ENCODE peak calls at places on chromosomes 12 and 14, in six cellular contexts. T is left colon; W is natural killer cell treated with Interleukin-12 subunit alpha and Interleukin-12 subunit beta and Interleukin-15 and Interleukin-18, amount 100 ng/mL, for 72 hours; D is ovary; R is DMS153; M is GM12864. K is an unnamed sample.

GRCh38 chr12:56387152-56387551 is 24.5 kb upstream of the APOF start:
- DNase-seq in D (no peak), W (no peak), M (no peak), T (no peak), R (no peak), K (no peak)

GRCh38 chr12:48286665-48287064 is 64.1 kb downstream of the ZNF641 start:
- DNase-seq in R (no peak), W (no peak), T (no peak), D (no peak), M (no peak), K (no peak)

GRCh38 chr12:123026094-123026853 is 45.8 kb downstream of the ARL6IP4 start:
- DNase-seq in T (no peak), D (no peak), R (no peak), W (no peak), M (no peak), K (peak)

GRCh38 chr12:19390208-19390607 is 49.1 kb upstream of the AEBP2 start:
- DNase-seq in W (no peak), R (no peak), M (no peak), T (no peak), D (no peak), K (no peak)

GRCh38 chr14:39219075-39219499 is 14.6 kb upstream of the MIA2 start:
- DNase-seq in W (no peak), M (no peak), D (no peak), R (no peak), T (no peak), K (no peak)

GRCh38 chr12:53726342-53726741 is 910 bp downstream of the CALCOCO1 start:
- DNase-seq in D (no peak), M (no peak), T (no peak), R (no peak), W (peak), K (no peak)

GRCh38 chr12:114371733-114372132 is 34.2 kb downstream of the TBX5 start:
- DNase-seq in R (no peak), W (no peak), D (no peak), M (no peak), T (no peak), K (no peak)

GRCh38 chr14:59846595-59846994 is 24.0 kb downstream of the RTN1 start:
- DNase-seq in W (no peak), T (no peak), D (no peak), M (no peak), R (no peak), K (no peak)

GRCh38 chr12:122457627-122458026 is 35.2 kb upstream of the CLIP1 start:
- DNase-seq in D (no peak), W (no peak), M (no peak), T (no peak), R (no peak), K (no peak)

GRCh38 chr14:99271288-99271941 is 582 bp downstream of the BCL11B start:
- DNase-seq in T (no peak), W (no peak), R (no peak), M (no peak), D (no peak), K (no peak)

GRCh38 chr14:23580152-23580926 is 1.7 kb upstream of the JPH4 start:
- DNase-seq in D (peak), R (no peak), W (no peak), T (no peak), M (no peak), K (no peak)

GRCh38 chr12:110585231-110585799 is 2.2 kb upstream of the PPTC7 start:
- DNase-seq in T (no peak), W (peak), D (no peak), M (no peak), R (no peak), K (no peak)

GRCh38 chr14:65101631-65102440 is 481 bp downstream of the MAX start:
- DNase-seq in W (no peak), R (no peak), D (no peak), M (no peak), T (peak), K (peak)

GRCh38 chr12:29807125-29807524 is 23.4 kb upstream of the TMTC1 start:
- DNase-seq in T (no peak), R (no peak), M (no peak), D (no peak), W (no peak), K (no peak)

GRCh38 chr12:32302218-32302826 is 97.0 kb upstream of the FGD4 start:
- DNase-seq in D (no peak), T (peak), R (no peak), M (peak), W (no peak), K (no peak)

K was measured in kidney.